ENCODE peak calls at places on chromosomes 2 and 18, in six cellular contexts. X is fibroblast of the conjunctiva, K is ovary, A is RPMI7951, U is left ventricle myocardium superior, J is SHP77. N is an unnamed sample.

GRCh38 chr2:162318280-162319222 is at the start of gene IFIH1:
- DNase-seq in X (peak), K (peak), A (peak), U (peak), J (peak), N (peak)

GRCh38 chr2:29206941-29207340 is 91.7 kb downstream of the CLIP4 start:
- DNase-seq in X (no peak), K (no peak), A (no peak), U (no peak), J (no peak), N (no peak)

GRCh38 chr2:128599700-128600099 is 281.0 kb upstream of the HS6ST1 start:
- DNase-seq in X (no peak), K (no peak), A (no peak), U (no peak), J (no peak), N (no peak)

GRCh38 chr2:23390152-23390551 is 5.2 kb downstream of the KLHL29 start:
- DNase-seq in X (no peak), K (no peak), A (no peak), U (no peak), J (peak), N (peak)

GRCh38 chr2:65279756-65280155 is 52.1 kb downstream of the ACTR2 start:
- DNase-seq in X (no peak), K (no peak), A (no peak), U (no peak), J (no peak), N (no peak)

GRCh38 chr2:238655974-238656722 is 191.7 kb upstream of the TWIST2 start:
- DNase-seq in X (no peak), K (no peak), A (no peak), U (no peak), J (no peak), N (no peak)

GRCh38 chr18:14075196-14075595 is 57.0 kb downstream of the ZNF519 start:
- DNase-seq in X (no peak), K (no peak), A (no peak), U (no peak), J (no peak), N (no peak)

GRCh38 chr2:61074100-61074499 is 8.4 kb downstream of the SANBR start:
- DNase-seq in X (no peak), K (no peak), A (no peak), U (no peak), J (no peak), N (no peak)

GRCh38 chr2:118274841-118275510 is 186.7 kb downstream of the INSIG2 start:
- DNase-seq in X (no peak), K (no peak), A (no peak), U (no peak), J (no peak), N (no peak)

GRCh38 chr2:100592226-100592625 is 29.4 kb downstream of the PDCL3 start:
- DNase-seq in X (no peak), K (no peak), A (peak), U (no peak), J (no peak), N (no peak)

GRCh38 chr2:190847504-190848201 is 33.0 kb upstream of the GLS start:
- DNase-seq in X (no peak), K (no peak), A (no peak), U (no peak), J (no peak), N (no peak)

GRCh38 chr2:61670591-61671503 is 132.7 kb upstream of the XPO1 start:
- DNase-seq in X (peak), K (no peak), A (peak), U (peak), J (no peak), N (peak)

GRCh38 chr2:3242747-3243369 is 134.8 kb downstream of the EIPR1 start:
- DNase-seq in X (no peak), K (no peak), A (no peak), U (no peak), J (no peak), N (no peak)

GRCh38 chr18:54919412-54919811 is 39.8 kb downstream of the CCDC68 start:
- DNase-seq in X (no peak), K (no peak), A (no peak), U (no peak), J (no peak), N (no peak)

GRCh38 chr2:150938586-150938985 is 323.1 kb downstream of the RBM43 start:
- DNase-seq in X (no peak), K (no peak), A (peak), U (no peak), J (no peak), N (no peak)

GRCh38 chr18:75799449-75800330 is 372.2 kb upstream of the SMIM21 start:
- DNase-seq in X (no peak), K (no peak), A (no peak), U (no peak), J (no peak), N (no peak)

GRCh38 chr2:231985823-231986261 is 24.3 kb downstream of the DIS3L2 start:
- DNase-seq in X (no peak), K (no peak), A (peak), U (no peak), J (no peak), N (no peak)

GRCh38 chr2:47493317-47493716 is 90.4 kb downstream of the MSH2 start:
- DNase-seq in X (no peak), K (no peak), A (no peak), U (no peak), J (no peak), N (no peak)

GRCh38 chr2:240168546-240169361 is 28.3 kb upstream of the OTOS start:
- DNase-seq in X (no peak), K (no peak), A (no peak), U (no peak), J (no peak), N (no peak)

GRCh38 chr18:50987261-50987660 is 19.4 kb downstream of the ELAC1 start:
- DNase-seq in X (no peak), K (no peak), A (no peak), U (no peak), J (no peak), N (no peak)

GRCh38 chr2:45626387-45627010 is 15.4 kb upstream of the SRBD1 start:
- DNase-seq in X (no peak), K (no peak), A (no peak), U (no peak), J (peak), N (peak)

GRCh38 chr2:161237397-161238263 is 70.6 kb upstream of the PSMD14 start:
- DNase-seq in X (no peak), K (peak), A (peak), U (peak), J (no peak), N (peak)

GRCh38 chr2:74037379-74037860 is 52.7 kb downstream of the TET3 start:
- DNase-seq in X (peak), K (no peak), A (peak), U (no peak), J (no peak), N (no peak)

GRCh38 chr2:226354434-226354833 is 445.2 kb downstream of the IRS1 start:
- DNase-seq in X (no peak), K (no peak), A (peak), U (no peak), J (no peak), N (no peak)

GRCh38 chr2:160697817-160698216 is 204.2 kb upstream of the RBMS1 start:
- DNase-seq in X (no peak), K (no peak), A (no peak), U (no peak), J (no peak), N (no peak)

GRCh38 chr2:236874866-236875481 is 210.7 kb upstream of the COPS8 start:
- DNase-seq in X (no peak), K (no peak), A (no peak), U (no peak), J (no peak), N (no peak)

GRCh38 chr2:227608469-227609338 is 5.9 kb downstream of the SCYGR3 start:
- DNase-seq in X (no peak), K (no peak), A (no peak), U (no peak), J (no peak), N (peak)

GRCh38 chr2:108069515-108070310 is 83.4 kb downstream of the SLC5A7 start:
- DNase-seq in X (no peak), K (no peak), A (no peak), U (no peak), J (no peak), N (peak)

GRCh38 chr2:44940053-44940494 is 1.4 kb upstream of the SIX3 start:
- DNase-seq in X (no peak), K (no peak), A (no peak), U (no peak), J (no peak), N (no peak)

GRCh38 chr2:28997847-28998735 is 17.0 kb downstream of the TOGARAM2 start:
- DNase-seq in X (no peak), K (no peak), A (no peak), U (peak), J (no peak), N (no peak)

GRCh38 chr2:136057023-136057801 is 60.7 kb downstream of the CXCR4 start:
- DNase-seq in X (no peak), K (no peak), A (no peak), U (no peak), J (no peak), N (no peak)

GRCh38 chr18:5518899-5519371 is 24.9 kb downstream of the EPB41L3 start:
- DNase-seq in X (peak), K (no peak), A (peak), U (no peak), J (no peak), N (no peak)

GRCh38 chr2:134225841-134226240 is 28.0 kb upstream of the MGAT5 start:
- DNase-seq in X (no peak), K (no peak), A (no peak), U (no peak), J (no peak), N (peak)

N was measured in NCI-H510A treated with DMSO at 0.1 percent for 48 hours.